ENCODE peak calls at places on chromosomes 1 and 21, in five cellular contexts. I is esophagus squamous epithelium, J is stomach, A is ovary, M is IMR-90. R is an unnamed sample.

GRCh38 chr1:42057800-42058199 is 95.4 kb upstream of the GUCA2B start:
- DNase-seq in I (no peak), J (no peak), A (no peak), M (no peak), R (no peak)

GRCh38 chr1:53526451-53527101 is 67.4 kb downstream of the DMRTB1 start:
- DNase-seq in I (no peak), J (peak), A (peak), M (peak), R (no peak)

GRCh38 chr1:89701746-89702241 is 68.9 kb downstream of the LRRC8C start:
- DNase-seq in I (no peak), J (no peak), A (no peak), M (peak), R (no peak)

GRCh38 chr1:78114034-78114956 is 68.5 kb downstream of the GIPC2 start:
- DNase-seq in I (no peak), J (peak), A (peak), M (peak), R (peak)

GRCh38 chr1:154329152-154329521 is 3.8 kb downstream of the ATP8B2 start:
- DNase-seq in I (no peak), J (no peak), A (no peak), M (no peak), R (no peak)

GRCh38 chr1:49686107-49686506 is 337.6 kb downstream of the AGBL4 start:
- DNase-seq in I (no peak), J (no peak), A (no peak), M (no peak), R (no peak)

GRCh38 chr1:224300346-224300745 is 29.6 kb downstream of the NVL start:
- DNase-seq in I (no peak), J (no peak), A (no peak), M (peak), R (no peak)

GRCh38 chr1:212942679-212943392 is 7.5 kb upstream of the VASH2 start:
- DNase-seq in I (no peak), J (no peak), A (no peak), M (no peak), R (no peak)

GRCh38 chr1:110565565-110565964 is 40.6 kb downstream of the KCNA2 start:
- DNase-seq in I (no peak), J (no peak), A (no peak), M (no peak), R (no peak)

GRCh38 chr1:66624412-66625060 is 90.6 kb downstream of the SGIP1 start:
- DNase-seq in I (no peak), J (no peak), A (no peak), M (peak), R (no peak)

GRCh38 chr1:205689479-205689878 is 9.2 kb upstream of the SLC45A3 start:
- DNase-seq in I (no peak), J (no peak), A (no peak), M (no peak), R (no peak)

GRCh38 chr1:30755334-30755733 is 2.2 kb downstream of the LAPTM5 start:
- DNase-seq in I (no peak), J (no peak), A (no peak), M (no peak), R (no peak)

GRCh38 chr1:63281753-63282152 is 40.6 kb upstream of the FOXD3 start:
- DNase-seq in I (no peak), J (no peak), A (no peak), M (no peak), R (no peak)

GRCh38 chr21:32457962-32458361 is 45.5 kb downstream of the EVA1C start:
- DNase-seq in I (no peak), J (no peak), A (no peak), M (no peak), R (no peak)

GRCh38 chr1:185674201-185674600 is 60.0 kb upstream of the HMCN1 start:
- DNase-seq in I (no peak), J (no peak), A (no peak), M (no peak), R (no peak)

GRCh38 chr21:34793471-34793870 is 124.7 kb downstream of the CLIC6 start:
- DNase-seq in I (no peak), J (no peak), A (no peak), M (no peak), R (no peak)

GRCh38 chr21:20031807-20032206 is 966.4 kb upstream of the NCAM2 start:
- DNase-seq in I (no peak), J (no peak), A (no peak), M (no peak), R (no peak)

GRCh38 chr1:16120940-16121410 is 34.9 kb downstream of the EPHA2 start:
- DNase-seq in I (no peak), J (peak), A (no peak), M (no peak), R (no peak)

GRCh38 chr1:156525856-156526479 is 25.4 kb upstream of the MEF2D start:
- DNase-seq in I (no peak), J (no peak), A (no peak), M (no peak), R (no peak)

GRCh38 chr21:35559881-35560280 is 500.4 kb downstream of the SETD4 start:
- DNase-seq in I (no peak), J (no peak), A (no peak), M (peak), R (no peak)

GRCh38 chr1:2382621-2383361 is 8.6 kb downstream of the MORN1 start:
- DNase-seq in I (no peak), J (no peak), A (no peak), M (no peak), R (peak)

GRCh38 chr1:168320805-168321577 is 40.3 kb downstream of the TBX19 start:
- DNase-seq in I (no peak), J (no peak), A (peak), M (peak), R (no peak)

GRCh38 chr21:36478207-36478701 is 1.7 kb downstream of the CLDN14 start:
- DNase-seq in I (no peak), J (no peak), A (no peak), M (peak), R (no peak)

GRCh38 chr1:36448530-36449051 is 1.7 kb downstream of the OSCP1 start:
- DNase-seq in I (no peak), J (no peak), A (no peak), M (no peak), R (no peak)

GRCh38 chr1:38559180-38559874 is 300.2 kb downstream of the RRAGC start:
- DNase-seq in I (peak), J (peak), A (peak), M (no peak), R (no peak)

GRCh38 chr1:248810727-248811513 is 14.8 kb downstream of the SH3BP5L start:
- DNase-seq in I (no peak), J (peak), A (no peak), M (no peak), R (peak)

GRCh38 chr1:215845224-215845902 is 278.3 kb downstream of the KCTD3 start:
- DNase-seq in I (no peak), J (no peak), A (no peak), M (peak), R (no peak)

GRCh38 chr21:38352536-38353219 is 95.9 kb downstream of the KCNJ15 start:
- DNase-seq in I (no peak), J (peak), A (no peak), M (peak), R (peak)

GRCh38 chr1:55823521-55824296 is 608.5 kb upstream of the USP24 start:
- DNase-seq in I (no peak), J (no peak), A (no peak), M (peak), R (no peak)

GRCh38 chr1:157310401-157310800 is 172.2 kb upstream of the ETV3 start:
- DNase-seq in I (no peak), J (no peak), A (no peak), M (no peak), R (no peak)

GRCh38 chr1:163202833-163203451 is at the start of gene RGS5:
- DNase-seq in I (no peak), J (no peak), A (no peak), M (peak), R (no peak)

GRCh38 chr21:35512321-35512720 is 463.2 kb upstream of the RUNX1 start:
- DNase-seq in I (no peak), J (no peak), A (no peak), M (peak), R (no peak)

GRCh38 chr1:221620437-221621384 is 121.2 kb downstream of the DUSP10 start:
- DNase-seq in I (no peak), J (no peak), A (no peak), M (peak), R (no peak)

GRCh38 chr1:119288751-119289150 is 79.8 kb upstream of the HAO2 start:
- DNase-seq in I (no peak), J (no peak), A (no peak), M (peak), R (no peak)

DNA sequence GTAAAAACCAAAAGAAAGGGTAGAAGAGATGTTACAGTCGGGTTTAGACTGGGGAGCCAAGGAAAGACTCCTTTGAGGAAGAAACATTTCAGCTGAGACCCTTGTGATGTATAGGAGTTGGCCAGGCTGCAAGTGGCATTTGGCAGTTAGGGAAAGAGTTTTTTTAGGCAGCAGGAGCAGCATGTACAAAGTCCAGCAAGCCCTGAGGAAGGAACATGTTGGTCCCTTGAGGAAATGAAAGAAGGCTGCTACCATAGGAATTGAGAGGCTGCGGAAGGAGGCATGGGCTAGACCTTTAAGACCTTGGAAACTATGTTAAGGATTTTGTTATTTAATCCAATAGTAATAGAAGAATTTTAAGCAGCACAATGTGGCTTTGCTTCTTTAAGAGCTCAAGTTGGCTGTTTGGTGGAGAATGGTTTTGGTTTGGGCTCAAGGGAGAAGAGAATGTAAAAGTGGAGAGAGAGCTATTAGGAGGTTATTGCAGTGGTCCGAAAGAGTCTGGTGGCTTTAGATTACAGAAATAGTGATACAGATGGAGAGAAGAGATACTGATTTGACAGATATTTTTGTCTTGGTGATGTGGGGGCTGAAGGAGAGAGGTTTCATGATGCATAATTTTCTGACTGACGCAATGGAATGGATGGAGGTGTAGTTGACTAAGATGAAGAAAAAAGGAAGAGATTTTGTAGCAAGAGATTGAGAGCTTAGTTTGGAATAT is 26.6 kb downstream of the SMAP2 start:
- DNase-seq in I (no peak), J (no peak), A (no peak), M (no peak), R (no peak)
- TF ChIP-seq POLR2A in I (no peak), J (no peak), A (no peak), M (no peak), R (no peak)

DNA sequence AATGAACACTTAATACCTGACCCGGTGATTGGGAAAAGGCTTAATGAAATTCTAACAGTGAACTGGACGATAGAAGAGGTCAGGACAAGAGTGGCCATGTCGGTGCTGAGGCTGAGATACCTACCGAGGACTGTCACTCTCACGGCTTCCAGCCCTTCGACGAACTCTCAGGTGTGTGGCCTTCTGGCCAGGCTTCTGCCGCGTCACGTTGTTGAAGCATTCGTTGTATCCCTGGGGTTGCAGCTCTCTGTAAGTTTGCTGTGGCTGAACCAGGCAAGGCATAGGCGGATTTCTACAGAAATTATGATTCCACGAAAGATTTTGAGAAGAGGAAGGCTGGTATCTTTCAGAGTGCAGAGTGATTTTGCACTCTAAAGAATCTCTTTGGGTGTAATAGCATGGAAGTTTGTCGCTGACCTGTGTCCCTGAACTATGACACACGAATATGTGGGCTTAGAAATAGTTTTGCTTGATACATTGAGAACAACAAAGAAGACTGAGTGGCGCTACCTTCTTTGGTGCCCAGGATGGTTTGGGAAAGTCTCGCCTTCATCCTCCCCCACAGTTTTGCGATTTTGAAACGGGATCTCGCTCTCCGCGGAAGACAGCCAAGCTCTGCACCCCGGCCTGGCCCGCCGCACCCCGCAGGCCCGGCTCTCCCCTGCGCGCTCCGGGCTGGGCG is 403 bp upstream of the EPHX4 start:
- DNase-seq in I (no peak), J (no peak), A (no peak), M (peak), R (no peak)
- H3K4me3 ChIP-seq in I (peak), J (peak), A (peak), M (peak), R (no peak)

GRCh38 chr1:113455374-113455773 is 65.1 kb downstream of the MAGI3 start:
- DNase-seq in I (no peak), J (no peak), A (no peak), M (no peak), R (no peak)

GRCh38 chr1:113451710-113452109 is 61.4 kb downstream of the MAGI3 start:
- DNase-seq in I (no peak), J (no peak), A (no peak), M (no peak), R (no peak)

GRCh38 chr1:113456967-113457366 is 66.7 kb downstream of the MAGI3 start:
- DNase-seq in I (no peak), J (peak), A (no peak), M (peak), R (no peak)

GRCh38 chr1:113453771-113454083 is 63.4 kb downstream of the MAGI3 start:
- DNase-seq in I (no peak), J (no peak), A (no peak), M (peak), R (no peak)

DNA sequence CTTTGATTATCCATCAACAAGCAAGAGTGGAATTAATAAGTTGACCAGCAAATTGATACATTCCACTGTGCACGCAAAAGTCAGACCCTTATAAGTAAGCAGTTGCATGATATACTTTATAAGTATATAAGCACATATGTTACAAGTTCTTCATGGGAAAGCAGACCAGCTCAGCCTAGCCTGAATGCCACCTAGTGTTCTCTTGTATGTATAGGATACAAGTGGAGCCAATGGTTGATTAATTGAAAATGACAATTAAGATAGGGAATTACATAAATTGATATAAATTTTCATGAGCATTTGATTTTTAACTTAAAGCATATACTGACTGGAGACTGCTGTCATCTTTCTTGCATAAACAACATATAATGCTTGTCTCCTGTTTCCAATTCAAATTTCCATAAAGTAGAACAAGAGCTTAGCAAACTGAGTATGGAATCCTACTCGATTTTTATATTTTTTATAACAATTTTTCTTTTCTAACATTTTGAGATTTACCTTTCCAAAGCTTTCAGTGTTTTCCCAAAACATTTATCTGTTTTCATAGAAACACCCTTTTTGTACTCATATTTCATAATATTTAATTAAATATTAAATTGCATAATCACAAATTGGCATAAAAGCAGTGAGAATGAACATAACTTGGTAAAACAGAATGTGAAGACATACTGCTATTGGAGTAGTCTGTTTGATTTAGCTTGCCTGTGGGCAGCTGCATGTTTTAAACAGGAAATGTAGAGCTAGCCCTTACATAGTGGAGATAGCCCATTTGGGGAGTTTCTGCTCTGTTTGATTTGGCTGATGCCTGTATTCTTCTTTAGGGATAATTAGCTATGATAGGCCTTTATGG is 62.8 kb downstream of the MAGI3 start:
- DNase-seq in I (no peak), J (peak), A (no peak), M (peak), R (no peak)
- TF ChIP-seq CTCF in I (peak), J (no peak), A (no peak), M (peak), R (no peak)

GRCh38 chr1:180185971-180186645 is 31.4 kb downstream of the QSOX1 start:
- DNase-seq in I (no peak), J (no peak), A (no peak), M (no peak), R (no peak)

GRCh38 chr1:180184041-180184440 is 29.4 kb downstream of the QSOX1 start:
- DNase-seq in I (no peak), J (no peak), A (no peak), M (no peak), R (no peak)

GRCh38 chr1:180183426-180183825 is 28.8 kb downstream of the QSOX1 start:
- DNase-seq in I (no peak), J (no peak), A (no peak), M (no peak), R (no peak)

GRCh38 chr1:180186831-180187230 is 32.2 kb downstream of the QSOX1 start:
- DNase-seq in I (no peak), J (no peak), A (no peak), M (no peak), R (no peak)

GRCh38 chr1:180185281-180185680 is 30.6 kb downstream of the QSOX1 start:
- DNase-seq in I (no peak), J (no peak), A (no peak), M (no peak), R (no peak)
- TF ChIP-seq POLR2A in I (no peak), J (no peak), A (no peak), M (no peak), R (no peak)